ENCODE peak calls at places on chromosomes 13 and 19, in six cellular contexts. W is IMR-90, C is A549, D is HepG2, Z is SK-N-SH, N is K562. A is an unnamed sample.

GRCh38 chr13:79519252-79519651 is 38.3 kb downstream of the NDFIP2 start:
- DNase-seq in W (peak), C (peak), D (no peak), Z (no peak), N (no peak), A (no peak)

GRCh38 chr13:51849145-51850101 is 4.4 kb upstream of the TMEM272 start:
- DNase-seq in W (peak), C (peak), D (peak), Z (peak), N (peak), A (no peak)

GRCh38 chr13:107441279-107441678 is 774.1 kb downstream of the LIG4 start:
- DNase-seq in W (peak), C (no peak), D (no peak), Z (no peak), N (no peak), A (no peak)

GRCh38 chr13:75101997-75102720 is 379.8 kb downstream of the TBC1D4 start:
- DNase-seq in W (peak), C (no peak), D (no peak), Z (no peak), N (no peak), A (no peak)

GRCh38 chr19:21328402-21328801 is 808 bp downstream of the ZNF708 start:
- DNase-seq in W (no peak), C (no peak), D (peak), Z (peak), N (no peak), A (no peak)

GRCh38 chr13:68125087-68125480 is 894.9 kb upstream of the PCDH9 start:
- DNase-seq in W (no peak), C (no peak), D (no peak), Z (no peak), N (no peak), A (no peak)

GRCh38 chr19:42143341-42144234 is 11.3 kb upstream of the POU2F2 start:
- DNase-seq in W (peak), C (peak), D (no peak), Z (no peak), N (no peak), A (no peak)

GRCh38 chr13:44068737-44069136 is 189.0 kb downstream of the LACC1 start:
- DNase-seq in W (peak), C (peak), D (no peak), Z (no peak), N (no peak), A (no peak)

GRCh38 chr19:35719402-35720162 is 1.8 kb downstream of the KMT2B start:
- DNase-seq in W (no peak), C (no peak), D (peak), Z (no peak), N (no peak), A (no peak)

GRCh38 chr13:45195421-45195820 is 5.4 kb downstream of the KCTD4 start:
- DNase-seq in W (no peak), C (no peak), D (no peak), Z (no peak), N (no peak), A (no peak)

GRCh38 chr19:16571689-16572331 is 405 bp downstream of the SLC35E1 start:
- DNase-seq in W (peak), C (peak), D (no peak), Z (no peak), N (no peak), A (no peak)

GRCh38 chr19:3818918-3819317 is 32.7 kb upstream of the MATK start:
- DNase-seq in W (no peak), C (no peak), D (no peak), Z (no peak), N (no peak), A (no peak)

GRCh38 chr19:12995596-12996541 is 594 bp downstream of the NFIX start:
- DNase-seq in W (peak), C (no peak), D (no peak), Z (peak), N (peak), A (no peak)

GRCh38 chr19:4059493-4059880 is 7.2 kb downstream of the ZBTB7A start:
- DNase-seq in W (no peak), C (no peak), D (no peak), Z (no peak), N (peak), A (no peak)

GRCh38 chr13:84191199-84191598 is 308.9 kb upstream of the SLITRK1 start:
- DNase-seq in W (no peak), C (no peak), D (no peak), Z (no peak), N (no peak), A (no peak)

GRCh38 chr13:114065141-114065925 is 67.1 kb downstream of the RASA3 start:
- DNase-seq in W (peak), C (peak), D (peak), Z (peak), N (peak), A (no peak)

GRCh38 chr13:30429721-30430694 is 7.7 kb downstream of the UBE2L5 start:
- DNase-seq in W (peak), C (peak), D (no peak), Z (no peak), N (peak), A (peak)

GRCh38 chr13:53242015-53242414 is 213.4 kb downstream of the OLFM4 start:
- DNase-seq in W (no peak), C (no peak), D (no peak), Z (no peak), N (no peak), A (no peak)

GRCh38 chr13:30792257-30793000 is 57.1 kb downstream of the ALOX5AP start:
- DNase-seq in W (peak), C (peak), D (peak), Z (peak), N (no peak), A (no peak)

GRCh38 chr19:50496189-50497029 is 14.6 kb downstream of the JOSD2 start:
- DNase-seq in W (no peak), C (peak), D (peak), Z (peak), N (no peak), A (no peak)

GRCh38 chr13:110156186-110157065 is 150.5 kb downstream of the COL4A1 start:
- DNase-seq in W (peak), C (no peak), D (no peak), Z (no peak), N (no peak), A (no peak)

GRCh38 chr13:70162141-70162540 is 53.9 kb upstream of the KLHL1 start:
- DNase-seq in W (no peak), C (no peak), D (no peak), Z (no peak), N (no peak), A (no peak)

GRCh38 chr19:14149509-14149994 is 13.2 kb upstream of the ASF1B start:
- DNase-seq in W (no peak), C (no peak), D (no peak), Z (peak), N (no peak), A (no peak)

GRCh38 chr19:13981467-13981866 is 24.7 kb downstream of the RFX1 start:
- DNase-seq in W (no peak), C (no peak), D (no peak), Z (no peak), N (no peak), A (no peak)

GRCh38 chr19:58117841-58118575 is 20.0 kb upstream of the ZSCAN18 start:
- DNase-seq in W (no peak), C (no peak), D (no peak), Z (peak), N (no peak), A (no peak)

GRCh38 chr13:44249439-44249838 is 124.2 kb upstream of the SERP2 start:
- DNase-seq in W (peak), C (no peak), D (no peak), Z (no peak), N (no peak), A (no peak)

GRCh38 chr19:15251010-15251748 is 18.9 kb upstream of the EPHX3 start:
- DNase-seq in W (peak), C (no peak), D (no peak), Z (no peak), N (no peak), A (no peak)

GRCh38 chr19:44746616-44746945 is 1.9 kb upstream of the BCL3 start:
- DNase-seq in W (no peak), C (no peak), D (no peak), Z (no peak), N (no peak), A (no peak)

GRCh38 chr19:9850235-9850959 is 15.3 kb downstream of the PIN1 start:
- DNase-seq in W (no peak), C (no peak), D (no peak), Z (no peak), N (no peak), A (no peak)

GRCh38 chr19:9848761-9849160 is 13.6 kb downstream of the PIN1 start:
- DNase-seq in W (no peak), C (no peak), D (no peak), Z (no peak), N (no peak), A (no peak)

GRCh38 chr19:9849786-9850185 is 14.7 kb downstream of the PIN1 start:
- DNase-seq in W (no peak), C (no peak), D (no peak), Z (no peak), N (no peak), A (no peak)

GRCh38 chr19:9848060-9848459 is 12.9 kb downstream of the PIN1 start:
- DNase-seq in W (no peak), C (no peak), D (no peak), Z (peak), N (no peak), A (no peak)

GRCh38 chr19:9847087-9847671 is 12.1 kb downstream of the PIN1 start:
- DNase-seq in W (peak), C (peak), D (peak), Z (peak), N (peak), A (no peak)
- TF ChIP-seq SMC3 in W (peak), C (peak), D (peak), Z (peak), N (peak), A (no peak)

GRCh38 chr13:32790731-32791130 is 204.5 kb downstream of the PDS5B start:
- DNase-seq in W (no peak), C (peak), D (peak), Z (no peak), N (no peak), A (no peak)
- TF ChIP-seq SMC3 in W (no peak), C (no peak), D (no peak), Z (no peak), N (no peak), A (no peak)

DNA sequence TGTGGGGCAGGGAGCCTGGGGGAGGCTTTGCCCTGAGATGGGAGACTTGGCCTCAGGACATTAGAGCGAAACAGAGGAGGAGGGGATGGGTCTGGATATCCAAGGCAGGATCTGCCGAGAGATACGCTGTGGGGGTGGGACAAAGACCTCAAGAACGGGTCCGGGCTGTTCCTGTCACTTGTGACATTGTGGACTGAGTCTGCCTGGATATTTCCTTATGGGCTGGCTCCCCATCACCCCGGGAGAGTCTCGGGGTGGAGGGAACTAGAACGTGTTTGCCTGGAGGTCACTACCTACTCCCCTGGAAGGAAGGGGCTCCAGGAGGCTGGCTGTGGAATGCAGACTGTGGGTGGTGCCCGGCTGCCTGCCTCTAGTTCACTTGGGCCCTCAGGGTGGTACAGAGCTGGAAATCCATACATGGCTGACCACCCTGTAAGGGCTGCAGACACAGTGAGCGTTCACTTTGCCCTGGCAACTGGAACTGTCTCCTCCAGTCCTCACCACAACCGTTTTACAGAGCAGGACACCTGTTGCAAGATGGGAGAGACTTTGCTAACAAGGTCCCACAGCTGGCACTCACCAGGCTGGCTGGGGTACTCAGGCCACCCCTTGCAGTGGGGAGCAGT is 26.5 kb downstream of the DNM2 start:
- DNase-seq in W (no peak), C (no peak), D (no peak), Z (no peak), N (no peak), A (no peak)
- TF ChIP-seq SMC3 in W (no peak), C (no peak), D (no peak), Z (no peak), N (no peak), A (no peak)

DNA sequence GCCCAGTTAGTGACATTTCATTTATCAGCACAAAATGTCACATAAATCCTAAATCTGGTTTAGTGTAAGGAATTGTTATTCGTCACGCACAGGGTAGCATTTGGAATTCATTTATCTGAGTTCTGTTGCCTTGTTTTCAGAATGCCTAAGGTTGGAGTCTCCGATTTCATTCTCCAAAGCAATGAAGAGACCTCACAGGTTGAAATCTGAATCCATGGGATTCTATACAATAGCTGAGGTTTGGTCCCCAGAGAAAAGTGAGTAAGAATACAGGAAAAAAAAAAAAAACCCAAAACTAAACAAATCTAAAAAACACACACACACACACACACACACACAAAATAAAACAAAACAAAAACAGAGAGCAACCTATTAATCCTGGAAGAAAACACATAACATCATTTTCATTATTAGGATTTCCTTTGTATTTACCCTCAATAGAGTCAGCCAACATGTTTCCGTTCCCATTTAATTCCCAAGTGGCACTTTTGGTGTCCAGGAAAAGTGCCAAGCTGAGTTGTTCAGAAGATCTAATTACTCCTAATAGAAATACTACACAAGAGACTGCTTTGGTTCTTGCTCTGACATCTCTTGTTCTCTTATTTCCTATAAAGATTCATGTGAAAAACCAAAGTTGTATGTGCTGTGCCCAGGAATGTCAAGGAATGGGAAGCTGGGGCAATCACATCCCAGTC is 36.2 kb upstream of the LRCH1 start:
- DNase-seq in W (no peak), C (no peak), D (no peak), Z (no peak), N (no peak), A (no peak)
- TF ChIP-seq SMC3 in W (no peak), C (no peak), D (no peak), Z (no peak), N (no peak), A (no peak)

A was measured in GM12878.